ENCODE peak calls at places on chromosomes 13 and 19, in eight cellular contexts. C, U, F, N, G, X, E and J are unnamed samples.

GRCh38 chr19:15532779-15533521 is 24.6 kb downstream of the CYP4F22 start:
- DNase-seq in G (no peak), N (no peak), U (no peak), X (no peak), F (no peak), C (no peak), E (no peak), J (no peak)

GRCh38 chr13:97125810-97126738 is 96.1 kb upstream of the MBNL2 start:
- DNase-seq in U (no peak), X (no peak), C (no peak), E (no peak), F (no peak), N (peak), G (no peak), J (no peak)

GRCh38 chr13:109789262-109789661 is 2.9 kb upstream of the IRS2 start:
- DNase-seq in F (no peak), E (no peak), U (no peak), C (no peak), G (no peak), X (no peak), N (no peak), J (peak)

GRCh38 chr13:24130134-24130792 is 30.3 kb upstream of the SPATA13 start:
- DNase-seq in E (no peak), F (no peak), G (no peak), U (no peak), C (no peak), N (no peak), X (no peak), J (peak)

GRCh38 chr19:38385057-38385803 is 2.6 kb downstream of the GGN start:
- DNase-seq in N (no peak), C (no peak), X (no peak), U (no peak), G (no peak), F (no peak), E (no peak), J (no peak)

GRCh38 chr13:77898097-77898496 is 20.5 kb downstream of the EDNRB start:
- DNase-seq in X (no peak), U (no peak), G (no peak), E (no peak), C (no peak), N (no peak), F (no peak), J (no peak)

GRCh38 chr19:46480409-46480808 is 9.0 kb upstream of the PNMA8A start:
- DNase-seq in C (no peak), E (no peak), N (no peak), G (no peak), F (no peak), X (no peak), U (peak), J (no peak)

GRCh38 chr19:39131255-39131755 is 5.7 kb downstream of the PAK4 start:
- DNase-seq in C (no peak), F (no peak), X (no peak), N (peak), U (peak), G (no peak), E (no peak), J (no peak)

GRCh38 chr13:35791191-35791902 is 314.9 kb upstream of the MAB21L1 start:
- DNase-seq in C (no peak), G (no peak), F (peak), U (no peak), N (no peak), X (peak), E (no peak), J (peak)

GRCh38 chr13:43787998-43788397 is 1.2 kb upstream of the ENOX1 start:
- DNase-seq in E (no peak), C (no peak), X (peak), N (no peak), F (peak), U (no peak), G (no peak), J (peak)

GRCh38 chr13:41859555-41859954 is 101.4 kb downstream of the VWA8 start:
- DNase-seq in U (no peak), N (no peak), X (no peak), G (no peak), F (no peak), C (no peak), E (no peak), J (no peak)

GRCh38 chr13:93309886-93310520 is 83.4 kb downstream of the GPC6 start:
- DNase-seq in G (no peak), F (peak), C (no peak), N (no peak), U (no peak), E (no peak), X (peak), J (no peak)

GRCh38 chr19:50893047-50893737 is 18.0 kb downstream of the KLK4 start:
- DNase-seq in X (peak), F (no peak), N (no peak), U (no peak), E (no peak), C (no peak), G (no peak), J (no peak)

GRCh38 chr13:68697551-68697950 is 1410.1 kb upstream of the ATXN8OS start:
- DNase-seq in G (no peak), E (no peak), C (no peak), U (no peak), N (no peak), X (no peak), F (no peak), J (no peak)

GRCh38 chr19:1258707-1259205 is 10.4 kb downstream of the MIDN start:
- DNase-seq in C (no peak), G (no peak), E (no peak), X (peak), F (no peak), U (no peak), N (no peak), J (no peak)

GRCh38 chr13:83215627-83216026 is 666.6 kb downstream of the SLITRK1 start:
- DNase-seq in N (no peak), F (peak), G (no peak), E (no peak), X (no peak), C (no peak), U (no peak), J (no peak)

GRCh38 chr13:82772802-82773201 is 1109.5 kb downstream of the SLITRK1 start:
- DNase-seq in X (no peak), U (no peak), E (no peak), G (no peak), C (no peak), F (peak), N (no peak), J (no peak)

GRCh38 chr13:105655046-105655445 is 880.4 kb downstream of the EFNB2 start:
- DNase-seq in C (no peak), F (peak), U (no peak), G (no peak), X (no peak), E (no peak), N (no peak), J (no peak)

GRCh38 chr19:49684251-49684982 is 5.0 kb upstream of the ADM5 start:
- DNase-seq in X (peak), U (no peak), F (no peak), C (no peak), N (no peak), E (no peak), G (no peak), J (no peak)

GRCh38 chr19:4069331-4069959 is 2.7 kb upstream of the ZBTB7A start:
- DNase-seq in E (peak), G (peak), N (peak), U (no peak), F (no peak), X (no peak), C (no peak), J (no peak)

GRCh38 chr13:38970380-38971051 is 20.1 kb downstream of the STOML3 start:
- DNase-seq in F (no peak), G (no peak), E (no peak), U (no peak), N (no peak), C (no peak), X (no peak), J (no peak)

GRCh38 chr19:5023128-5023571 is 54.2 kb downstream of the KDM4B start:
- DNase-seq in E (no peak), C (no peak), X (no peak), N (no peak), G (no peak), U (no peak), F (no peak), J (no peak)

GRCh38 chr13:30382836-30383525 is 39.3 kb upstream of the UBE2L5 start:
- DNase-seq in C (no peak), E (no peak), N (no peak), F (no peak), U (no peak), G (no peak), X (no peak), J (no peak)

GRCh38 chr13:100608906-100609305 is 20.3 kb upstream of the GGACT start:
- DNase-seq in N (no peak), F (no peak), G (no peak), E (no peak), X (no peak), C (no peak), U (no peak), J (peak)

GRCh38 chr13:52353116-52353718 is 52.8 kb downstream of the THSD1 start:
- DNase-seq in E (no peak), N (no peak), X (no peak), U (no peak), C (no peak), G (no peak), F (no peak), J (no peak)

GRCh38 chr19:53621885-53622710 is 9.7 kb upstream of the DPRX start:
- DNase-seq in U (no peak), G (no peak), X (peak), E (no peak), F (no peak), C (no peak), N (no peak), J (no peak)

GRCh38 chr19:49359851-49360845 is 2.1 kb downstream of the TEAD2 start:
- DNase-seq in N (no peak), X (no peak), F (no peak), U (no peak), G (no peak), E (no peak), C (no peak), J (no peak)

GRCh38 chr19:3899531-3900294 is 19.2 kb downstream of the ATCAY start:
- DNase-seq in E (no peak), U (no peak), F (no peak), X (no peak), N (no peak), C (peak), G (no peak), J (no peak)

GRCh38 chr19:8046569-8047165 is 5.9 kb upstream of the CCL25 start:
- DNase-seq in F (no peak), U (no peak), G (no peak), X (no peak), C (no peak), E (no peak), N (no peak), J (no peak)

GRCh38 chr19:8045872-8046568 is 6.5 kb upstream of the CCL25 start:
- DNase-seq in N (no peak), G (no peak), F (no peak), X (no peak), C (no peak), U (no peak), E (no peak), J (no peak)

GRCh38 chr19:8052464-8052859 is at the start of gene CCL25:
- DNase-seq in C (no peak), N (no peak), X (no peak), E (no peak), F (no peak), U (no peak), G (no peak), J (no peak)

GRCh38 chr19:8054169-8054568 is 1.6 kb downstream of the CCL25 start:
- DNase-seq in E (no peak), F (no peak), N (no peak), C (no peak), X (no peak), U (no peak), G (no peak), J (no peak)

GRCh38 chr19:8050274-8051096 is 2.1 kb upstream of the CCL25 start:
- DNase-seq in E (peak), X (peak), F (peak), N (peak), G (peak), C (peak), U (peak), J (no peak)
- H3K4me3 ChIP-seq in E (no peak), X (peak), F (peak), N (peak), G (peak), C (peak), U (peak), J (no peak)

GRCh38 chr19:23855676-23856075 is 59.0 kb upstream of the ZNF726 start:
- DNase-seq in C (no peak), F (no peak), N (no peak), U (no peak), G (no peak), X (no peak), E (no peak), J (no peak)

DNA sequence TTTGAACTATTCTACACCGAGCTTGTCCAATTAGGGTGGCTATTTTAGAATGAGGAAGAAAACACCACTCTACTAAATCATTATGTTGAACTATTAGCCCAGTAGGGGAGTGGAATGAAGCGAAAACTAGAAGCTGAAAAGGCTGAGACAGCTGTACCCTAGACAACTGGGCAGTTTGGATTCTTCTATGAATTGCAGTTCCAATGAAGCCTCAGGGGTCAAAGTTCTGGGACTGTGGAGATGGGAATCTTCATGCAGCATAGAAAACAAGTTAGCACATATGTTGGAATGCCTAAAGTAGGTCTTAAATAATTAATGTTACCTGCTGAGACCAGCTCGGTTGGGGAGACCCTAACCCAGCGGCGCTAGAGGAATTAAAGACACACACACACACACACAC is 62.7 kb upstream of the ZNF726 start:
- DNase-seq in F (no peak), G (no peak), X (no peak), C (no peak), N (no peak), U (no peak), E (no peak), J (no peak)
- H3K4me3 ChIP-seq in F (no peak), G (no peak), X (no peak), C (no peak), N (no peak), U (no peak), E (no peak), J (no peak)

GRCh38 chr13:111280666-111281577 is 39.5 kb upstream of the TEX29 start:
- DNase-seq in G (no peak), F (no peak), U (no peak), N (no peak), X (no peak), E (no peak), C (no peak), J (peak)
- H3K4me3 ChIP-seq in G (no peak), F (no peak), U (no peak), N (no peak), X (no peak), E (no peak), C (no peak), J (no peak)

DNA sequence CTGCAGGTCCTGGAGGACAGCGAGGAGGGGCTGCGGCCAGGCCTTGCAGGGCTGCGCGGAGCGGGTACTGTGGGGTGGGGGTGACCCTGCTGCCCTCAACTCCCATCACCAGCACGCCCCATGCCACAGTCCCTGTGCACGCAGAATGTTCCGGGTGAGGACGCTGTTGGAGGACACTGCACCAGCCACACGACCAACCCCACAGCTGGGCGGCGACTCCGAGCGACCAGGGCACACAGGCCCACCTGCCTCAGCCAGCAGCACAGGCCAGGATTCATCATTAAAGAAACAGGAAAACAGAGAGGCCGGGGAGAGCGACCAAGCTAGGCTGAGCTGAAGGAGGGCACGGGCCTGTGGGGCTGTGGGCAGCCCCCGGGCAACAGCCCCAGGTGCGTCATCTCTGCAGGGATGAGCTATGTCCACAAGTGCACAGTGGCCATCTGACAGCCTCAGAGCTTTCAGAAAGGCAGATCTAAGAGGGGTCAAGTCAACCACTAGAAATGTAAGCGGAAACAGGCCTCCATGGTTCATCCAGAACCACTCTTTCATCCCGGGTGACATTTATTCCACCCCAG is 1.6 kb downstream of the GAS6 start:
- DNase-seq in E (no peak), X (no peak), N (no peak), U (peak), C (no peak), F (no peak), G (peak), J (no peak)
- H3K4me3 ChIP-seq in E (no peak), X (no peak), N (peak), U (peak), C (peak), F (peak), G (peak), J (no peak)